ENCODE peak calls at places on chromosomes 7 and 10, in four cellular contexts. One of them, this sample, is unnamed.

GRCh38 chr7:79806161-79806734 is 328.4 kb upstream of the GNAI1 start:
- DNase-seq in activated CD4-positive, alpha-beta T cell treated with anti-CD3 and anti-CD28 coated beads for 1 hour: no peak
- DNase-seq in activated T-helper 9 cell treated with anti-CD3 and anti-CD28 coated beads, Interleukin-2, amount 50 U/mL, for 16 hours: no peak
- DNase-seq in endothelial cell: no peak
- DNase-seq in this sample: no peak

GRCh38 chr10:132536241-132536963 is 1.2 kb upstream of the INPP5A start:
- DNase-seq in activated CD4-positive, alpha-beta T cell treated with anti-CD3 and anti-CD28 coated beads for 1 hour: no peak
- DNase-seq in activated T-helper 9 cell treated with anti-CD3 and anti-CD28 coated beads, Interleukin-2, amount 50 U/mL, for 16 hours: no peak
- DNase-seq in endothelial cell: no peak
- DNase-seq in this sample: no peak

GRCh38 chr10:78802406-78802805 is 266.4 kb upstream of the ZMIZ1 start:
- DNase-seq in activated CD4-positive, alpha-beta T cell treated with anti-CD3 and anti-CD28 coated beads for 1 hour: no peak
- DNase-seq in activated T-helper 9 cell treated with anti-CD3 and anti-CD28 coated beads, Interleukin-2, amount 50 U/mL, for 16 hours: no peak
- DNase-seq in endothelial cell: no peak
- DNase-seq in this sample: no peak

GRCh38 chr10:98267069-98267893 is 713 bp downstream of the LOXL4 start:
- DNase-seq in activated CD4-positive, alpha-beta T cell treated with anti-CD3 and anti-CD28 coated beads for 1 hour: no peak
- DNase-seq in activated T-helper 9 cell treated with anti-CD3 and anti-CD28 coated beads, Interleukin-2, amount 50 U/mL, for 16 hours: no peak
- DNase-seq in endothelial cell: no peak
- DNase-seq in this sample: no peak

GRCh38 chr7:27883726-27884125 is 143.8 kb downstream of the TAX1BP1 start:
- DNase-seq in activated CD4-positive, alpha-beta T cell treated with anti-CD3 and anti-CD28 coated beads for 1 hour: no peak
- DNase-seq in activated T-helper 9 cell treated with anti-CD3 and anti-CD28 coated beads, Interleukin-2, amount 50 U/mL, for 16 hours: no peak
- DNase-seq in endothelial cell: no peak
- DNase-seq in this sample: no peak

GRCh38 chr10:64067859-64068258 is 546.7 kb downstream of the REEP3 start:
- DNase-seq in activated CD4-positive, alpha-beta T cell treated with anti-CD3 and anti-CD28 coated beads for 1 hour: no peak
- DNase-seq in activated T-helper 9 cell treated with anti-CD3 and anti-CD28 coated beads, Interleukin-2, amount 50 U/mL, for 16 hours: no peak
- DNase-seq in endothelial cell: no peak
- DNase-seq in this sample: no peak

GRCh38 chr10:12797471-12798262 is 203.8 kb downstream of the CCDC3 start:
- DNase-seq in activated CD4-positive, alpha-beta T cell treated with anti-CD3 and anti-CD28 coated beads for 1 hour: no peak
- DNase-seq in activated T-helper 9 cell treated with anti-CD3 and anti-CD28 coated beads, Interleukin-2, amount 50 U/mL, for 16 hours: no peak
- DNase-seq in endothelial cell: no peak
- DNase-seq in this sample: no peak

GRCh38 chr7:26490631-26491624 is 199.3 kb downstream of the SNX10 start:
- DNase-seq in activated CD4-positive, alpha-beta T cell treated with anti-CD3 and anti-CD28 coated beads for 1 hour: no peak
- DNase-seq in activated T-helper 9 cell treated with anti-CD3 and anti-CD28 coated beads, Interleukin-2, amount 50 U/mL, for 16 hours: no peak
- DNase-seq in endothelial cell: no peak
- DNase-seq in this sample: no peak

GRCh38 chr7:18117482-18117881 is 89.8 kb upstream of the PRPS1L1 start:
- DNase-seq in activated CD4-positive, alpha-beta T cell treated with anti-CD3 and anti-CD28 coated beads for 1 hour: no peak
- DNase-seq in activated T-helper 9 cell treated with anti-CD3 and anti-CD28 coated beads, Interleukin-2, amount 50 U/mL, for 16 hours: no peak
- DNase-seq in endothelial cell: no peak
- DNase-seq in this sample: no peak

GRCh38 chr10:127492607-127493250 is 56.4 kb upstream of the NPS start:
- DNase-seq in activated CD4-positive, alpha-beta T cell treated with anti-CD3 and anti-CD28 coated beads for 1 hour: no peak
- DNase-seq in activated T-helper 9 cell treated with anti-CD3 and anti-CD28 coated beads, Interleukin-2, amount 50 U/mL, for 16 hours: no peak
- DNase-seq in endothelial cell: peak
- DNase-seq in this sample: no peak

GRCh38 chr10:44352316-44353127 is 32.4 kb downstream of the CXCL12 start:
- DNase-seq in activated CD4-positive, alpha-beta T cell treated with anti-CD3 and anti-CD28 coated beads for 1 hour: no peak
- DNase-seq in activated T-helper 9 cell treated with anti-CD3 and anti-CD28 coated beads, Interleukin-2, amount 50 U/mL, for 16 hours: no peak
- DNase-seq in endothelial cell: peak
- DNase-seq in this sample: no peak

GRCh38 chr10:31618541-31619291 is 299.7 kb downstream of the ZEB1 start:
- DNase-seq in activated CD4-positive, alpha-beta T cell treated with anti-CD3 and anti-CD28 coated beads for 1 hour: no peak
- DNase-seq in activated T-helper 9 cell treated with anti-CD3 and anti-CD28 coated beads, Interleukin-2, amount 50 U/mL, for 16 hours: no peak
- DNase-seq in endothelial cell: no peak
- DNase-seq in this sample: no peak

GRCh38 chr7:22581099-22581498 is 81.1 kb upstream of the STEAP1B start:
- DNase-seq in activated CD4-positive, alpha-beta T cell treated with anti-CD3 and anti-CD28 coated beads for 1 hour: no peak
- DNase-seq in activated T-helper 9 cell treated with anti-CD3 and anti-CD28 coated beads, Interleukin-2, amount 50 U/mL, for 16 hours: no peak
- DNase-seq in endothelial cell: no peak
- DNase-seq in this sample: no peak

GRCh38 chr7:104993217-104993857 is 20.7 kb upstream of the KMT2E start:
- DNase-seq in activated CD4-positive, alpha-beta T cell treated with anti-CD3 and anti-CD28 coated beads for 1 hour: no peak
- DNase-seq in activated T-helper 9 cell treated with anti-CD3 and anti-CD28 coated beads, Interleukin-2, amount 50 U/mL, for 16 hours: no peak
- DNase-seq in endothelial cell: no peak
- DNase-seq in this sample: no peak

GRCh38 chr7:20543565-20543964 is 71.9 kb upstream of the ABCB5 start:
- DNase-seq in activated CD4-positive, alpha-beta T cell treated with anti-CD3 and anti-CD28 coated beads for 1 hour: no peak
- DNase-seq in activated T-helper 9 cell treated with anti-CD3 and anti-CD28 coated beads, Interleukin-2, amount 50 U/mL, for 16 hours: no peak
- DNase-seq in endothelial cell: no peak
- DNase-seq in this sample: no peak

GRCh38 chr7:130887182-130888016 is 153.4 kb upstream of the KLF14 start:
- DNase-seq in activated CD4-positive, alpha-beta T cell treated with anti-CD3 and anti-CD28 coated beads for 1 hour: no peak
- DNase-seq in activated T-helper 9 cell treated with anti-CD3 and anti-CD28 coated beads, Interleukin-2, amount 50 U/mL, for 16 hours: no peak
- DNase-seq in endothelial cell: no peak
- DNase-seq in this sample: no peak

GRCh38 chr7:33998487-33998886 is 93.1 kb downstream of the BMPER start:
- DNase-seq in activated CD4-positive, alpha-beta T cell treated with anti-CD3 and anti-CD28 coated beads for 1 hour: no peak
- DNase-seq in activated T-helper 9 cell treated with anti-CD3 and anti-CD28 coated beads, Interleukin-2, amount 50 U/mL, for 16 hours: no peak
- DNase-seq in endothelial cell: no peak
- DNase-seq in this sample: no peak